ENCODE peak calls at places on chromosomes 11 and 22, in nine cellular contexts. One of them, this sample, is unnamed.

GRCh38 chr11:92556435-92556834 is 331.8 kb downstream of the FAT3 start:
- DNase-seq in nephron progenitor cell: peak
- DNase-seq in CD8-positive, alpha-beta T cell: no peak
- DNase-seq in heart left ventricle: no peak
- DNase-seq in neural crest cell: no peak
- DNase-seq in A673: peak
- DNase-seq in body of pancreas: no peak
- DNase-seq in RWPE1: peak
- DNase-seq in brain microvascular endothelial cell: peak
- DNase-seq in this sample: peak

GRCh38 chr11:68160100-68160695 is 39.0 kb upstream of the CHKA start:
- DNase-seq in nephron progenitor cell: no peak
- DNase-seq in CD8-positive, alpha-beta T cell: no peak
- DNase-seq in heart left ventricle: no peak
- DNase-seq in neural crest cell: no peak
- DNase-seq in A673: no peak
- DNase-seq in body of pancreas: no peak
- DNase-seq in RWPE1: no peak
- DNase-seq in brain microvascular endothelial cell: no peak
- DNase-seq in this sample: peak

GRCh38 chr11:88103337-88104206 is 71.7 kb downstream of the RAB38 start:
- DNase-seq in nephron progenitor cell: peak
- DNase-seq in CD8-positive, alpha-beta T cell: no peak
- DNase-seq in heart left ventricle: peak
- DNase-seq in neural crest cell: peak
- DNase-seq in A673: peak
- DNase-seq in body of pancreas: peak
- DNase-seq in RWPE1: no peak
- DNase-seq in brain microvascular endothelial cell: peak
- DNase-seq in this sample: peak

GRCh38 chr11:75055511-75055910 is 41.2 kb downstream of the OR2AT4 start:
- DNase-seq in nephron progenitor cell: no peak
- DNase-seq in CD8-positive, alpha-beta T cell: no peak
- DNase-seq in heart left ventricle: no peak
- DNase-seq in neural crest cell: no peak
- DNase-seq in A673: no peak
- DNase-seq in body of pancreas: no peak
- DNase-seq in RWPE1: no peak
- DNase-seq in brain microvascular endothelial cell: no peak
- DNase-seq in this sample: peak

GRCh38 chr11:65810046-65810868 is 23.4 kb downstream of the OVOL1 start:
- DNase-seq in nephron progenitor cell: no peak
- DNase-seq in CD8-positive, alpha-beta T cell: no peak
- DNase-seq in heart left ventricle: no peak
- DNase-seq in neural crest cell: no peak
- DNase-seq in A673: no peak
- DNase-seq in body of pancreas: no peak
- DNase-seq in RWPE1: no peak
- DNase-seq in brain microvascular endothelial cell: no peak
- DNase-seq in this sample: no peak

GRCh38 chr11:124762624-124763155 is 600 bp upstream of the ESAM start:
- DNase-seq in nephron progenitor cell: peak
- DNase-seq in CD8-positive, alpha-beta T cell: no peak
- DNase-seq in heart left ventricle: no peak
- DNase-seq in neural crest cell: no peak
- DNase-seq in A673: no peak
- DNase-seq in body of pancreas: no peak
- DNase-seq in RWPE1: no peak
- DNase-seq in brain microvascular endothelial cell: no peak
- DNase-seq in this sample: no peak

GRCh38 chr11:101880208-101880607 is 34.6 kb upstream of the CEP126 start:
- DNase-seq in nephron progenitor cell: no peak
- DNase-seq in CD8-positive, alpha-beta T cell: no peak
- DNase-seq in heart left ventricle: no peak
- DNase-seq in neural crest cell: no peak
- DNase-seq in A673: peak
- DNase-seq in body of pancreas: peak
- DNase-seq in RWPE1: no peak
- DNase-seq in brain microvascular endothelial cell: peak
- DNase-seq in this sample: peak

GRCh38 chr11:134124660-134125451 is 56.0 kb downstream of the JAM3 start:
- DNase-seq in nephron progenitor cell: peak
- DNase-seq in CD8-positive, alpha-beta T cell: no peak
- DNase-seq in heart left ventricle: peak
- DNase-seq in neural crest cell: peak
- DNase-seq in A673: no peak
- DNase-seq in body of pancreas: peak
- DNase-seq in RWPE1: no peak
- DNase-seq in brain microvascular endothelial cell: peak
- DNase-seq in this sample: no peak

GRCh38 chr11:69514771-69515170 is 33.3 kb downstream of the LINC01488 start:
- DNase-seq in nephron progenitor cell: no peak
- DNase-seq in CD8-positive, alpha-beta T cell: no peak
- DNase-seq in heart left ventricle: no peak
- DNase-seq in neural crest cell: no peak
- DNase-seq in A673: no peak
- DNase-seq in body of pancreas: no peak
- DNase-seq in RWPE1: no peak
- DNase-seq in brain microvascular endothelial cell: no peak
- DNase-seq in this sample: no peak

GRCh38 chr11:70732493-70733206 is 334.3 kb downstream of the CTTN start:
- DNase-seq in nephron progenitor cell: no peak
- DNase-seq in CD8-positive, alpha-beta T cell: no peak
- DNase-seq in heart left ventricle: no peak
- DNase-seq in neural crest cell: no peak
- DNase-seq in A673: no peak
- DNase-seq in body of pancreas: no peak
- DNase-seq in RWPE1: no peak
- DNase-seq in brain microvascular endothelial cell: no peak
- DNase-seq in this sample: no peak

DNA sequence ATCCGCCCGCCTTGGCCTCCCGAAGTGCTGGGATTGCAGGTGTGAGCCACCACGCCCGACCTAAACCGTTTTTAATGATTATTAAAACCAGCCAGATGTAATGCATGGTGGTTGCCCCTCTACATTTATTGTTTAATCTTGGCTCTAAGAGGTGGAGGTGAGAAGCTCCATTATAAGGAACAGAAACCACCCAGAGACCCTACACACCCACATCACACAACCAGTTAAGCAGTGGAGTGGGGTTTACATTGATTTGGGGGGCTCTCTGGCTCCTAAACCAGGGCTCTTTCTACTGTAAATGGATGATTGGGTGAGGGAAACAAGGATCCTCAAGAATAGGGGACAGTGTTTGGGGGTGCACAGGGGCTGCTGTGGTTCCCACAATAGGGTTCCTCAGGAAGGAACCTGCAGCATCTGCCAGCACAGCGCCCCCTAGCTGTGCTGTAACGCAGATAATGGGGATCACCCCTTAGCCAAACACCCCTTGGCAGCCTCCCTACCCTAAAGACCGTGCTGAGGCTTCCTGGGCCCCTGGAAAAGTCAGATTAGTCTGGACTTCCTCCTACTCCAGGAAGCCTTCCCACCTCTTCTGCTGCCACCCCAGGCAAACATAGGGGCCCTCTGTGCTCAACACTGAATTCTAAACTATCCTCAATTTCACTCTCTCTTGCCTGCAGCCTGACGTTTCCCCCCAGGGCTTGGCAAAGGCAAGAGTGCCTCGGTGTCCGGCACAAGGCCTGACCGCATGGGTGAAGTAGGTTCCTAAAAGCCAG is 2.4 kb downstream of the MPST start:
- DNase-seq in nephron progenitor cell: peak
- DNase-seq in CD8-positive, alpha-beta T cell: peak
- DNase-seq in heart left ventricle: no peak
- DNase-seq in neural crest cell: peak
- DNase-seq in A673: peak
- DNase-seq in body of pancreas: peak
- DNase-seq in RWPE1: no peak
- DNase-seq in brain microvascular endothelial cell: no peak
- DNase-seq in this sample: peak
- TF ChIP-seq CTCF in nephron progenitor cell: peak
- TF ChIP-seq CTCF in CD8-positive, alpha-beta T cell: peak
- TF ChIP-seq CTCF in heart left ventricle: peak
- TF ChIP-seq CTCF in neural crest cell: peak
- TF ChIP-seq CTCF in A673: peak
- TF ChIP-seq CTCF in body of pancreas: peak
- TF ChIP-seq CTCF in RWPE1: peak
- TF ChIP-seq CTCF in brain microvascular endothelial cell: peak
- TF ChIP-seq CTCF in this sample: peak

GRCh38 chr11:12871788-12872321 is 137.3 kb upstream of the RASSF10 start:
- DNase-seq in nephron progenitor cell: no peak
- DNase-seq in CD8-positive, alpha-beta T cell: no peak
- DNase-seq in heart left ventricle: no peak
- DNase-seq in neural crest cell: no peak
- DNase-seq in A673: no peak
- DNase-seq in body of pancreas: no peak
- DNase-seq in RWPE1: no peak
- DNase-seq in brain microvascular endothelial cell: no peak
- DNase-seq in this sample: peak

GRCh38 chr11:12867531-12867930 is 141.6 kb upstream of the RASSF10 start:
- DNase-seq in nephron progenitor cell: no peak
- DNase-seq in CD8-positive, alpha-beta T cell: no peak
- DNase-seq in heart left ventricle: no peak
- DNase-seq in neural crest cell: no peak
- DNase-seq in A673: no peak
- DNase-seq in body of pancreas: no peak
- DNase-seq in RWPE1: no peak
- DNase-seq in brain microvascular endothelial cell: no peak
- DNase-seq in this sample: no peak

GRCh38 chr11:12871251-12871650 is 137.9 kb upstream of the RASSF10 start:
- DNase-seq in nephron progenitor cell: no peak
- DNase-seq in CD8-positive, alpha-beta T cell: no peak
- DNase-seq in heart left ventricle: no peak
- DNase-seq in neural crest cell: no peak
- DNase-seq in A673: peak
- DNase-seq in body of pancreas: no peak
- DNase-seq in RWPE1: no peak
- DNase-seq in brain microvascular endothelial cell: no peak
- DNase-seq in this sample: no peak

GRCh38 chr11:12865871-12866595 is 143.1 kb upstream of the RASSF10 start:
- DNase-seq in nephron progenitor cell: no peak
- DNase-seq in CD8-positive, alpha-beta T cell: no peak
- DNase-seq in heart left ventricle: no peak
- DNase-seq in neural crest cell: no peak
- DNase-seq in A673: no peak
- DNase-seq in body of pancreas: no peak
- DNase-seq in RWPE1: no peak
- DNase-seq in brain microvascular endothelial cell: no peak
- DNase-seq in this sample: no peak

DNA sequence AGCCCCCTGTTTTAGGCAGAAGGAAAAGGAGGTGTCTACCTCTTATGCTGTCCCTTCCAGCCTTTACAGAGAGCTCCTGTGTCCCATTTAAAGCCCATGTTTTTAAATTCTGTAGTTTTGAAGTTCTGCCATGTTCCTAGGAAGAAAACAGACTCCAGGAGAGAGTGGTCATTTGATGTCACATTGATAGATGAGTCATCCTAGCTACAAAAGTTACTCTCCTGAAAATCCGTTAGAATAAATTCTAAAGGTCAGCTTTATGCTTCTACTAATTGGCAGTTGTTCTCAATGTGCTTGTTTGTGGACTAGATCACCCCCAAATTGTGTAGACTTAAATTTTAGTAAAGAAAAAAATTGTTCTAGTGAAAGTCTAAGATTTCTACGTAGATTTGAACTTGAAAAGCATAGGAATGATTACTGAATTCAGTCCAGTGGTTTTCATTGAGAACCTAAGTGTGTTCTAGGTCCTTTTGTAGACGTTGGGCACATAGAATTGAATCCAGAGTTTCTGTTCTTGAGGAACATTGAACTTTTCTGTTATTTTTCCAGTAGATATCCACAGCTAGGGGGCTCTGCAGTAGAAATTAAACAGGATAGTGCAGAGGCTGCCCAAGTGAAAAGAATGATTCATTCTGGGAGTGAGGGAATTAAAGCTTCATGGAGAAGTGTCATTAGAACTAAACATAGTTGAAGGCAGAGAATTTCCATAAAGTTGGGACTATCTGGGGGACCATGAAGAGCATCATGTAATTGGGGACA is 140.6 kb upstream of the RASSF10 start:
- DNase-seq in nephron progenitor cell: no peak
- DNase-seq in CD8-positive, alpha-beta T cell: no peak
- DNase-seq in heart left ventricle: no peak
- DNase-seq in neural crest cell: no peak
- DNase-seq in A673: no peak
- DNase-seq in body of pancreas: no peak
- DNase-seq in RWPE1: no peak
- DNase-seq in brain microvascular endothelial cell: no peak
- DNase-seq in this sample: peak
- TF ChIP-seq CTCF in nephron progenitor cell: no peak
- TF ChIP-seq CTCF in CD8-positive, alpha-beta T cell: no peak
- TF ChIP-seq CTCF in heart left ventricle: no peak
- TF ChIP-seq CTCF in neural crest cell: no peak
- TF ChIP-seq CTCF in A673: peak
- TF ChIP-seq CTCF in body of pancreas: no peak
- TF ChIP-seq CTCF in RWPE1: no peak
- TF ChIP-seq CTCF in brain microvascular endothelial cell: peak
- TF ChIP-seq CTCF in this sample: peak

DNA sequence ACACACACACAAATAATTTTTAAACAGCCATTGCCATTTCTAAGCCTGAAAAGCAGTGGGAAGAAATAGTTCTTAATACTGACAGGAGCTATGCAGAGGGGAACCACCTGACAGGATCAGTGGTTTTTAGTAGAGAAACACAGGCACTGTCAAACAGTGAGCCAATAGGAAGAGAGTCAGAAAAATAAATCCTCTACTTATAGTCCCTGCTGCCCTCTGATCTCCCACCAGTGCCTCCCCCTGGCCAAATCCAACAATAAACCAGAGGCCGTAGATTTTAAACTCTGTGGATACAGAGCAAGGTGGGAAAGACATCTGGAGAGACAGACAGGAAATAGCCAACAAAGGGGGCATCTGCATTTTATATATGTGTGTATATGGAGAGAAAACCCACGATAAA is 7.9 kb upstream of the OR56B4 start:
- DNase-seq in nephron progenitor cell: no peak
- DNase-seq in CD8-positive, alpha-beta T cell: no peak
- DNase-seq in heart left ventricle: no peak
- DNase-seq in neural crest cell: no peak
- DNase-seq in A673: no peak
- DNase-seq in body of pancreas: no peak
- DNase-seq in RWPE1: no peak
- DNase-seq in brain microvascular endothelial cell: no peak
- DNase-seq in this sample: no peak
- TF ChIP-seq CTCF in nephron progenitor cell: no peak
- TF ChIP-seq CTCF in CD8-positive, alpha-beta T cell: no peak
- TF ChIP-seq CTCF in heart left ventricle: no peak
- TF ChIP-seq CTCF in neural crest cell: no peak
- TF ChIP-seq CTCF in A673: no peak
- TF ChIP-seq CTCF in body of pancreas: no peak
- TF ChIP-seq CTCF in RWPE1: no peak
- TF ChIP-seq CTCF in brain microvascular endothelial cell: no peak
- TF ChIP-seq CTCF in this sample: no peak

DNA sequence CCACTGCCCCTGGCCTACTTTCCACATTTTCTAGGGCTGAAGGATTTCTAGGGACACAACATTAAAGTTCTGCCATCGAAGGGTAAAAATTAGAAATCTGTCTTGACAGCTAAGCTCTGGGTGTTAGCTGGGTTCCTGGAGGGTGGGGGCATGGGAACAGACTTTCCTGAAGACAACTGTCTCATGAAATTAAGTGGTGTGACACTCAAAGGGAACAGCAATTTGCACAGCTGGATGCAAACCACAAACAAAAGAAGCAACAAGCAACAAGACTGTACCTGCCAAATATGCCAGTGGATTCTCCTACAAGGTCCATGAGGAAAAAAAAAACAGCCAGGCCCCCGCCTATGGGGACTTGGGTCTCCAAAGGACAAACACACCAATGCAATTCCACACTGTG is 32.5 kb downstream of the WT1 start:
- DNase-seq in nephron progenitor cell: no peak
- DNase-seq in CD8-positive, alpha-beta T cell: no peak
- DNase-seq in heart left ventricle: no peak
- DNase-seq in neural crest cell: no peak
- DNase-seq in A673: peak
- DNase-seq in body of pancreas: no peak
- DNase-seq in RWPE1: no peak
- DNase-seq in brain microvascular endothelial cell: no peak
- DNase-seq in this sample: no peak
- TF ChIP-seq CTCF in nephron progenitor cell: no peak
- TF ChIP-seq CTCF in CD8-positive, alpha-beta T cell: no peak
- TF ChIP-seq CTCF in heart left ventricle: no peak
- TF ChIP-seq CTCF in neural crest cell: no peak
- TF ChIP-seq CTCF in A673: no peak
- TF ChIP-seq CTCF in body of pancreas: no peak
- TF ChIP-seq CTCF in RWPE1: no peak
- TF ChIP-seq CTCF in brain microvascular endothelial cell: no peak
- TF ChIP-seq CTCF in this sample: no peak

This sample was measured in epithelial cell of esophagus.